ENCODE peak calls at places on chromosomes 11 and 22, in nine cellular contexts. R is astrocyte of the spinal cord, D is psoas muscle, V is dorsolateral prefrontal cortex, C is breast epithelium, B is lower leg skin, W is cardiac muscle cell, U is AG10803, A is AG04450. Y is an unnamed sample.

GRCh38 chr11:128733440-128734115 is 39.7 kb downstream of the FLI1 start:
- DNase-seq in R (peak), A (no peak), V (no peak), W (no peak), C (no peak), D (no peak), U (no peak), B (no peak), Y (no peak)

GRCh38 chr11:69958308-69958707 is 119.8 kb upstream of the ANO1 start:
- DNase-seq in W (peak), U (peak), A (peak), C (no peak), D (no peak), V (no peak), R (peak), B (no peak), Y (peak)

GRCh38 chr11:32421992-32422391 is 13.3 kb downstream of the WT1 start:
- DNase-seq in B (no peak), W (no peak), V (no peak), D (no peak), U (peak), R (peak), C (no peak), A (no peak), Y (no peak)

GRCh38 chr11:134792044-134792443 is 380.0 kb upstream of the B3GAT1 start:
- DNase-seq in R (no peak), B (no peak), W (no peak), V (no peak), C (no peak), D (no peak), U (no peak), A (no peak), Y (no peak)

GRCh38 chr22:45159652-45160462 is 3.9 kb upstream of the NUP50 start:
- DNase-seq in W (peak), D (no peak), U (no peak), C (no peak), B (no peak), A (no peak), R (no peak), V (no peak), Y (no peak)

GRCh38 chr11:128890543-128891409 is at the start of gene KCNJ5:
- DNase-seq in B (no peak), V (no peak), U (peak), W (no peak), D (peak), C (no peak), R (no peak), A (no peak), Y (no peak)

GRCh38 chr11:132886335-132886734 is 646.0 kb downstream of the OPCML start:
- DNase-seq in D (no peak), R (peak), W (peak), V (no peak), B (no peak), U (peak), C (no peak), A (peak), Y (no peak)

GRCh38 chr11:19711911-19712280 is 741 bp upstream of the NAV2 start:
- DNase-seq in U (no peak), R (no peak), B (no peak), A (no peak), V (no peak), D (no peak), W (no peak), C (no peak), Y (no peak)

GRCh38 chr22:24550028-24550901 is 4.7 kb downstream of the GUCD1 start:
- DNase-seq in V (no peak), W (peak), A (no peak), U (no peak), B (no peak), D (no peak), R (no peak), C (no peak), Y (no peak)

GRCh38 chr11:101862410-101863233 is 52.2 kb upstream of the CEP126 start:
- DNase-seq in V (no peak), C (no peak), B (peak), D (no peak), U (peak), A (no peak), W (peak), R (peak), Y (peak)

GRCh38 chr22:49068861-49069260 is 758.8 kb downstream of the BRD1 start:
- DNase-seq in C (no peak), D (peak), B (no peak), U (no peak), V (no peak), W (no peak), A (no peak), R (no peak), Y (no peak)

GRCh38 chr11:46655631-46656030 is 38.3 kb downstream of the ATG13 start:
- DNase-seq in W (peak), B (no peak), C (no peak), V (no peak), U (no peak), A (no peak), D (no peak), R (no peak), Y (no peak)

GRCh38 chr22:48071828-48072227 is 1309.4 kb downstream of the TBC1D22A start:
- DNase-seq in B (no peak), D (no peak), R (no peak), V (no peak), U (no peak), C (no peak), W (no peak), A (no peak), Y (no peak)

GRCh38 chr11:133272386-133272785 is 259.9 kb downstream of the OPCML start:
- DNase-seq in D (no peak), W (no peak), A (no peak), R (no peak), V (no peak), C (no peak), U (no peak), B (no peak), Y (no peak)

GRCh38 chr22:48756146-48757111 is 1071.2 kb downstream of the BRD1 start:
- DNase-seq in U (no peak), C (no peak), W (no peak), A (no peak), D (no peak), V (no peak), R (no peak), B (peak), Y (no peak)

GRCh38 chr11:87421422-87421821 is 383.7 kb downstream of the TMEM135 start:
- DNase-seq in U (peak), W (peak), R (peak), B (peak), D (no peak), A (peak), C (no peak), V (no peak), Y (peak)

GRCh38 chr11:61076506-61077304 is 25.6 kb upstream of the CD5 start:
- DNase-seq in A (no peak), D (no peak), U (no peak), V (no peak), C (no peak), R (no peak), W (no peak), B (no peak), Y (no peak)

GRCh38 chr11:112418438-112418837 is 157.8 kb upstream of the PLET1 start:
- DNase-seq in A (no peak), C (no peak), R (no peak), D (no peak), U (no peak), V (no peak), B (no peak), W (no peak), Y (no peak)

GRCh38 chr11:14537134-14537599 is 17.0 kb upstream of the PSMA1 start:
- DNase-seq in C (no peak), V (no peak), U (peak), A (no peak), W (peak), R (peak), B (no peak), D (no peak), Y (no peak)

GRCh38 chr11:61279934-61280656 is 15.0 kb downstream of the VWCE start:
- DNase-seq in V (no peak), C (no peak), U (no peak), A (no peak), D (no peak), W (no peak), R (no peak), B (peak), Y (no peak)

GRCh38 chr11:12458042-12458441 is 80.7 kb downstream of the PARVA start:
- DNase-seq in A (no peak), U (no peak), W (no peak), B (no peak), D (no peak), V (no peak), C (no peak), R (no peak), Y (no peak)

GRCh38 chr11:19117760-19118097 is 761 bp downstream of the ZDHHC13 start:
- DNase-seq in B (no peak), U (peak), A (no peak), C (no peak), D (no peak), W (peak), R (peak), V (no peak), Y (no peak)

GRCh38 chr11:14386895-14387480 is 28.0 kb upstream of the RRAS2 start:
- DNase-seq in B (no peak), C (no peak), D (no peak), R (peak), A (no peak), W (peak), V (peak), U (peak), Y (peak)

GRCh38 chr11:17978553-17979287 is 34.1 kb downstream of the SERGEF start:
- DNase-seq in A (no peak), U (peak), V (peak), D (peak), R (peak), W (peak), B (no peak), C (no peak), Y (no peak)

GRCh38 chr11:111344032-111344431 is 35.0 kb downstream of the POU2AF1 start:
- DNase-seq in B (peak), U (peak), A (no peak), V (no peak), R (peak), C (no peak), D (peak), W (peak), Y (no peak)

GRCh38 chr11:3736816-3737215 is 60.5 kb downstream of the NUP98 start:
- DNase-seq in D (no peak), B (no peak), R (no peak), W (no peak), U (peak), A (no peak), V (no peak), C (no peak), Y (no peak)

GRCh38 chr22:39927544-39927943 is 26.7 kb downstream of the GRAP2 start:
- DNase-seq in C (no peak), V (no peak), R (no peak), A (no peak), U (no peak), B (no peak), D (no peak), W (no peak), Y (no peak)

GRCh38 chr11:6992457-6993431 is 27.4 kb downstream of the ZNF214 start:
- DNase-seq in C (no peak), B (no peak), U (peak), D (no peak), W (peak), R (peak), A (peak), V (no peak), Y (peak)

GRCh38 chr11:111531687-111532364 is 8.7 kb upstream of the LAYN start:
- DNase-seq in W (peak), C (no peak), B (no peak), U (peak), R (peak), D (no peak), A (peak), V (no peak), Y (peak)

GRCh38 chr22:25134451-25134850 is 65.2 kb upstream of the CRYBB3 start:
- DNase-seq in R (no peak), W (no peak), U (no peak), V (no peak), B (no peak), D (no peak), A (no peak), C (no peak), Y (no peak)

GRCh38 chr11:12964650-12965049 is 44.5 kb upstream of the RASSF10 start:
- DNase-seq in C (no peak), W (no peak), B (no peak), V (no peak), A (no peak), U (no peak), R (no peak), D (no peak), Y (no peak)

GRCh38 chr11:69683764-69684333 is 8.7 kb upstream of the LTO1 start:
- DNase-seq in D (no peak), U (no peak), V (no peak), W (peak), C (no peak), B (no peak), A (no peak), R (no peak), Y (no peak)

DNA sequence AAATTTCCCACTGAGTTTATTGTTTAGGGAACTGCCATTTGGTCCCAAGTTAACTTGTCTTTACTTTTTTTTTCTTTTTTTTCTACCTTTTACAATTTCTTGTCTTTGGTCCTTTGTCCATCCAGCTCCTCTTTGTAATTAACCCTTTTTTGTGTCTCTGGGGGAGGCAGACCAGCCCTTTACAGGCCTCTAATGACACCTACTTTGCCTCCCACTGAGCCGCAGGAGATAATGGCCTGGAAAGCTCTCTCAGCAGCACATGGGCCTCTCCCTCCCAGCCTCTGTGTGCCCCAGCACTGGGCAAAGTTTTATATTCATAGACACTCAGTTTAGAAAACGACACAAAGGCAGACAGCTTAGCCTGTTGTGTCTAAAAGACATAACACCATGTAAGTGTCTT is 480.4 kb downstream of the SOX6 start:
- DNase-seq in U (no peak), A (no peak), C (no peak), D (no peak), W (no peak), B (no peak), R (no peak), V (no peak), Y (no peak)
- H3K4me3 ChIP-seq in U (no peak), A (no peak), C (no peak), D (no peak), W (no peak), B (no peak), R (no peak), V (no peak), Y (no peak)

GRCh38 chr11:8090756-8091155 is 9.7 kb downstream of the TUB start:
- DNase-seq in V (no peak), D (no peak), C (no peak), R (no peak), U (peak), W (peak), A (no peak), B (no peak), Y (no peak)
- TF ChIP-seq CTCF in V (peak), D (peak), C (peak), R (peak), U (peak), W (peak), A (peak), B (no peak), Y (peak)

DNA sequence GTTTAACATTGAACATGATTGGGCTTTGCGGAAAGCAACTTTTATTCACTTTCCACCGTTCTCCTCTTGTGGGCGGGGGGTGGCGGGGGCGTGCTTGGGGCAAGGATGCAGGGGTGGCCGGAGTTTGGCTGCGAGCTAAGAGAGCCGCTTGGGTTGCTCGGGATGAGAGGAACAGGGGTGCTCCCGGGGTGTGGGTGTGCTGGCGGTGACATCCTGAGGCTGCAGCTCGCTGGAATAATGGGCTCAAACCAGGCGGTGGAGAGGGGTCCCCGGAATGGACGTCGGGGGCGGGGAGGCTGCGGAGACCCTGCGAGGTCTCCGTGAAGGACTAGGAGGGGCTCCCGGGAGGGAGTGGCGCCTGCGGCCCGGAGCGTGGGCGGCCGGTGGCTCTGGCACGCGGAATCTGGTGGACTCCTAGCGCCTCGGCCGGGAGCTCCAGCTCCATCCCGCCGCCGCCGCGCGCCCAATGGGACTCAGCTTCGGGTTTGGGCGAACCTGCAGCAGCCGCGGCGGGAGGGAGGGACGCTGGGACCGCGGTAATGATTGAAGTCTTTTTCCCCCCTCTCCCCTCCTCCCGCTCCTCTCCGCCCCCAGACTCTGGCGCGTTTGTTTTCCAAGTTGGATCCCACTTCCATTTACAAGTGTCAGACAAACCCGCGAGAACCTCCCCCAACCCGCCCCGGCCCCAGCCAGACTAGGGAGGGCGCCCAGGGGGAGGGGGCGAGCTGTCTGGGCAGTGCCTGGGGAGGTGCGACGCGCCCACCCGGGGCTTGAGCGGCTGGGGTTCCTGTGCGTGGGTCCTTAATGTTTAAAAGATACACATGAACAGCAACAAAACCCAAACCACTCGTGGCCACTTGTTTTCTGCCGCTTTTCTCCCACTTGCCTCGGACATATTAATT is 2.0 kb downstream of the FAT3 start:
- DNase-seq in W (no peak), U (peak), R (no peak), D (peak), B (no peak), C (no peak), A (no peak), V (peak), Y (no peak)
- H3K4me3 ChIP-seq in W (peak), U (peak), R (peak), D (peak), B (no peak), C (peak), A (peak), V (peak), Y (peak)

GRCh38 chr22:19118601-19118880 is 3.7 kb downstream of the DGCR2 start:
- DNase-seq in C (no peak), V (no peak), U (no peak), R (no peak), W (no peak), D (no peak), B (no peak), A (no peak), Y (no peak)

GRCh38 chr22:19117111-19117512 is 5.1 kb downstream of the DGCR2 start:
- DNase-seq in B (no peak), R (no peak), W (no peak), U (no peak), A (no peak), D (no peak), V (no peak), C (no peak), Y (no peak)

GRCh38 chr22:19113429-19113828 is 8.8 kb downstream of the DGCR2 start:
- DNase-seq in D (no peak), W (no peak), C (no peak), U (no peak), V (no peak), R (no peak), B (no peak), A (no peak), Y (no peak)

GRCh38 chr22:19114984-19115552 is 7.1 kb downstream of the DGCR2 start:
- DNase-seq in C (no peak), U (no peak), A (no peak), W (no peak), V (no peak), D (no peak), R (no peak), B (no peak), Y (no peak)

DNA sequence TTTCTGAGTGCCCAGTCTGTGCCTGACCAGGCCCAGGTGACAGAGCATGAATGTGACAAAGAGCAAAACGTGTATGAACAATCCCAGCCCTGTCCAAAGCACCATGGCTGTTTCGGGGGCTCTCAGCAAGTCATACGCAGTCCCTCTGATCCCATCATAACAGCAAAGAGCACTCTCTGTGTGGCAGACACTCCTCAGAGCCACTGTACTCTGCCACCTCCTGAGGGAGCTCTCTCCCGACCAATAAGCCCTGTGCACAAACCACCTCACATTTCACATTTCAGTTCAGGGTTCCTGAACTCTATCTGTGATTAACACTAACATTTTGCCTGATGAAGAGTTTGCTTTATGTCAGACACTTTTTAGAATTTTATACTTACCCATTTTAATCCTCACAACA is 6.6 kb downstream of the DGCR2 start:
- DNase-seq in B (no peak), W (no peak), A (no peak), R (no peak), V (no peak), C (no peak), D (no peak), U (no peak), Y (no peak)
- TF ChIP-seq CTCF in B (no peak), W (no peak), A (peak), R (peak), V (peak), C (no peak), D (no peak), U (no peak), Y (no peak)

DNA sequence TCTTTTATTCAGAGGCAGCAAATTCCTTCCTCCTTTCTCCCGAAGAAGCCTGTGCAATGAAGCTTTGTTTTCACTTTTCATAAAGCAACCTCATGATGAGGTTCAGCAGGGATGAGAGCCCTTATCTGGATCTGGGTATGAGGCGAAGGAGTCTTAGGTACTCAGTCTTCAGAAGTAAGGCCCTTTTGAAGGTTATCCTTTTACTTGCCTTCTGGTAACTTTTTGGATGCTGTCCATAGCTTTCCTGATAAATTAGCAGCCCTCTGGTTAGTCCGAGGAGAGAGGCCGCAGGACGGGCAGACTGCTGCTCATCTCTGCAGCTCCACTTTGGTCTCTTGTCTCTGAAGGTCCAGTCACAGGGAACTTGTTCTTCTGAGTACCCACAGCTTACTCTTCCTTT is 1.1 kb downstream of the TRIM22 start:
- DNase-seq in U (peak), B (no peak), A (no peak), C (no peak), D (no peak), R (peak), V (no peak), W (peak), Y (no peak)
- H3K4me3 ChIP-seq in U (peak), B (no peak), A (peak), C (peak), D (peak), R (peak), V (peak), W (no peak), Y (peak)

GRCh38 chr11:108647387-108647700 is 17.5 kb upstream of the DDX10 start:
- DNase-seq in B (no peak), V (no peak), C (no peak), D (no peak), W (no peak), A (no peak), R (no peak), U (no peak), Y (no peak)
- TF ChIP-seq CTCF in B (no peak), V (no peak), C (peak), D (no peak), W (no peak), A (no peak), R (no peak), U (no peak), Y (no peak)

GRCh38 chr11:122201126-122201525 is 85.1 kb upstream of the BLID start:
- DNase-seq in R (no peak), A (no peak), D (no peak), B (no peak), V (no peak), W (no peak), U (no peak), C (no peak), Y (no peak)
- H3K4me3 ChIP-seq in R (peak), A (peak), D (peak), B (no peak), V (peak), W (no peak), U (peak), C (no peak), Y (peak)

Y was measured in AG09309.